ENCODE peak calls at places on chromosomes 4 and X, in six cellular contexts. R is K562, L is HepG2, D is HCT116, X is H1, V is GM12878. P is an unnamed sample.

GRCh38 chrX:40314070-40314469 is 216.3 kb upstream of the BCOR start:
- DNase-seq in D (no peak), L (no peak), V (no peak), X (no peak), R (peak), P (no peak)

GRCh38 chr4:101114936-101115372 is 232.4 kb downstream of the PPP3CA start:
- DNase-seq in R (no peak), X (peak), L (peak), V (no peak), D (peak), P (peak)

GRCh38 chrX:73268463-73268862 is 53.8 kb upstream of the NAP1L2 start:
- DNase-seq in L (no peak), R (no peak), D (no peak), X (no peak), V (no peak), P (peak)

GRCh38 chr4:145168578-145169187 is 11.7 kb downstream of the OTUD4 start:
- DNase-seq in X (no peak), D (no peak), V (no peak), R (no peak), L (no peak), P (no peak)

GRCh38 chrX:14729058-14729457 is 143.8 kb downstream of the FANCB start:
- DNase-seq in L (no peak), V (no peak), R (no peak), D (no peak), X (no peak), P (no peak)

GRCh38 chr4:116099596-116099995 is 985.8 kb downstream of the TRAM1L1 start:
- DNase-seq in V (no peak), R (no peak), D (no peak), X (no peak), L (no peak), P (no peak)

GRCh38 chr4:124065941-124066340 is 646.6 kb downstream of the ANKRD50 start:
- DNase-seq in X (no peak), D (no peak), V (no peak), R (no peak), L (no peak), P (no peak)

GRCh38 chrX:7462110-7462509 is 314.2 kb upstream of the PUDP start:
- DNase-seq in D (no peak), R (no peak), V (no peak), L (no peak), X (peak), P (no peak)

GRCh38 chrX:7985568-7985967 is 58.4 kb upstream of the PNPLA4 start:
- DNase-seq in L (no peak), X (no peak), V (no peak), D (no peak), R (no peak), P (no peak)

GRCh38 chr4:149120331-149121014 is 678.3 kb upstream of the NR3C2 start:
- DNase-seq in R (no peak), L (no peak), V (no peak), D (no peak), X (no peak), P (no peak)

GRCh38 chr4:122996350-122996749 is 74.0 kb upstream of the NUDT6 start:
- DNase-seq in V (no peak), D (no peak), X (no peak), R (no peak), L (no peak), P (no peak)

GRCh38 chr4:81467672-81467964 is 4.1 kb downstream of the RASGEF1B start:
- DNase-seq in V (no peak), R (no peak), X (no peak), D (no peak), L (no peak), P (no peak)

GRCh38 chr4:81469774-81470455 is 1.8 kb downstream of the RASGEF1B start:
- DNase-seq in L (no peak), D (no peak), R (no peak), X (no peak), V (no peak), P (no peak)

GRCh38 chr4:81470456-81471327 is 1.0 kb downstream of the RASGEF1B start:
- DNase-seq in L (no peak), V (no peak), R (no peak), D (no peak), X (no peak), P (no peak)

GRCh38 chr4:81466841-81467671 is 4.7 kb downstream of the RASGEF1B start:
- DNase-seq in D (peak), X (no peak), V (peak), R (peak), L (peak), P (no peak)

DNA sequence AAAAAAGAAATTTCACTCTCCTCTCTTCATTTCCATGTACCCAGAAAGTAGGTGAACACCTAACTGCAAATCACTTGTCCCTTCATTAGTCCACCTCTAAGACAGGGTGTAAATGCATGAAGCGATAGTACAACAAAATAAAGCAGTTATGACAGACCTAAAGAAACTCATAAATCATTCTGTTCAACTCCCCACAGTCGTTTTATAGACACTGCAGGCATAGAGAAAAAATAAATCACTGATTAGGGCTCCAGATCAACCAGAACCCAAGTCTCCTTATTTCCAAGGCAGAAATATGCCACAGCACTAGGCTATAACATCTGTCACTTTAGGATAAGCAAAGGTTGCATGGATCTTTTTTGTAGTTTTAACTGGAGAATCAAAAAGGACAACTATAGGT is 3.0 kb downstream of the RASGEF1B start:
- DNase-seq in V (no peak), D (no peak), X (no peak), R (no peak), L (no peak), P (no peak)
- H3K4me3 ChIP-seq in V (no peak), D (no peak), X (no peak), R (no peak), L (no peak), P (no peak)

GRCh38 chr4:2154215-2154614 is 87.7 kb downstream of the HAUS3 start:
- DNase-seq in X (no peak), L (no peak), R (no peak), V (no peak), D (no peak), P (no peak)
- TF ChIP-seq ZNF274 in X (no peak), L (no peak), R (no peak), V (no peak), D (no peak), P (no peak)

GRCh38 chr4:2901186-2901585 is 57.5 kb downstream of the ADD1 start:
- DNase-seq in X (no peak), D (no peak), V (no peak), L (no peak), R (no peak), P (no peak)
- H3K4me3 ChIP-seq in X (no peak), D (no peak), V (no peak), L (no peak), R (no peak), P (no peak)

GRCh38 chr4:102560743-102561341 is 59.7 kb downstream of the NFKB1 start:
- DNase-seq in R (peak), V (no peak), D (no peak), X (no peak), L (no peak), P (no peak)

GRCh38 chr4:102566426-102566825 is 65.3 kb downstream of the NFKB1 start:
- DNase-seq in R (no peak), L (no peak), X (no peak), V (no peak), D (no peak), P (no peak)

GRCh38 chr4:102562995-102563394 is 61.8 kb downstream of the NFKB1 start:
- DNase-seq in X (no peak), D (no peak), L (no peak), V (no peak), R (no peak), P (no peak)

GRCh38 chr4:102560115-102560514 is 59.0 kb downstream of the NFKB1 start:
- DNase-seq in L (no peak), D (no peak), X (no peak), V (no peak), R (no peak), P (no peak)

GRCh38 chr4:102564399-102564921 is 63.3 kb downstream of the NFKB1 start:
- DNase-seq in R (no peak), V (peak), L (no peak), D (no peak), X (no peak), P (no peak)
- TF ChIP-seq ZNF274 in R (no peak), V (no peak), L (no peak), D (no peak), X (no peak), P (no peak)

DNA sequence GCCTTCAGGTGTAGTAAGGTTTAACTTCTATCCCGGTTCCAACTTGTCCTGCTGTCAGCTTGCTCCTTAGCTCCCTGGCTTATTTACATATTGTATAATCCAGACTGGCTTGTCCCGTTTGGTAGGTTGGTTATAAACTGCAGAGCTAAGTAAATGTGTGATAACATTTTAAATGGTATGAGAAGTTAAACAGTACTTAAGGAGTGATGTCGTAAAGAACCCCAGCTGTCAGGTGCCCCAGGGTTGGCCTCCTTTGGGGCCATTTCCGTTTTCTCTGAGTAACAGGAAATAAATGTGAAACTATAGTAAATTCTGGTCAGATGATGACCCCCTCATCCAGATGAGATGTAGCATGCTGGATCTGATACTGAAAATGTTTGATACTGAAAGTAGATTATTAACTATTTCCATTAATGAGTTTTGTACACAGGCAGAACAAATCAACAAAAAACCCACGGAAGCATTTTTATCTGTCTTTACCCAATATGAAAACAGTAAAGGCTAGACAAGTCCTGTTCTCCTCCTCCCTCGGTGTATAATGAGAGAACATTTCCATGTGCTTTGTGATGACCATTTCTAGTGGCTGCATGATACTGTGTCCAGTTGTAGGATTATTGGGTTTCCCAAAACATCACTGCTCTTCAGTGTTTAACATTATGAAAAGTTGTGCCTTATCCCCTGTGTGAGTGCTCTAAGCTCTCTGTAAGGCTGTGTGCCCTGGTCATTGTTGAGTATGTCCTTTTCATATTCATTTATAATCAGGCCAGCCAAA is 22.4 kb downstream of the GAB1 start:
- DNase-seq in D (no peak), R (peak), L (no peak), V (no peak), X (no peak), P (no peak)
- H3K4me3 ChIP-seq in D (no peak), R (no peak), L (no peak), V (no peak), X (no peak), P (no peak)

GRCh38 chr4:151481813-151482212 is 72.8 kb downstream of the FHIP1A start:
- DNase-seq in V (no peak), L (peak), D (no peak), X (no peak), R (no peak), P (no peak)

GRCh38 chr4:151486166-151486565 is 77.2 kb downstream of the FHIP1A start:
- DNase-seq in D (no peak), L (no peak), R (no peak), V (no peak), X (no peak), P (no peak)

GRCh38 chr4:151485541-151486131 is 76.7 kb downstream of the FHIP1A start:
- DNase-seq in D (no peak), V (no peak), L (no peak), X (no peak), R (no peak), P (peak)

GRCh38 chr4:151488968-151489367 is 80.0 kb downstream of the FHIP1A start:
- DNase-seq in D (no peak), L (no peak), R (no peak), X (no peak), V (no peak), P (no peak)

DNA sequence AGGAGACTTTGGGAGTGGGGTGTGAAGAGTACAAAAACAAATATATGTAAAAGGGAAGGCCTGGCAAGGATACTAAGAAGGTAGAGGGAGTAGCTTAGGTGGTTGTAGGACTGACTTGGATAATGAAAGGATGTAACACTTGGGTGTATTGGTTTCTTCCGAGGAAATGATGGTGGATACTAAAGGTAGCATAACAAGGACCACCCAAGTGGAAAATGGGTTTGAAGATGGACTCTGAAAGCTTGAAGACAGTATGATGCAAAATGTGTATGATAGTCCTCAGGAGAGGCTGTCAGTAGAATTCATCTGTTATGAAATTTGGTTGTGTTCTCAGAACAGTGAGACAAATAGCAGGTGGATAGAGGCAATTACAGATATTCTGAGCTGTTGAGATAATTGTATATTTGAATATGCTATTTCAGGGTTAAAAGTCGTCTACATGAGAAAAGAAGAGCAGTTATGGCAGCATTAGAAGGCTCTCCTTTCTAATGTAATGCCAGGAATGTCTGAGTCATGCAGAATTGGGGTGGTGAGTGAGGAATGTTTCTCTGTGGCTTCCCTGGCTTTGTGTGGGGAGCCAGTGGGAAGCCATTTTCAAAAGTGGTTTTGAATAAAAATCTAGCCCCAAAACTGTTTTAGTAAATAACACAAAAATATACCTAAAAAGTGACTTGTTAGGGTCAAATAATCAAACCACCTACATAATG is 75.6 kb downstream of the FHIP1A start:
- DNase-seq in X (peak), D (peak), L (peak), V (no peak), R (no peak), P (peak)
- TF ChIP-seq ZNF274 in X (no peak), D (no peak), L (no peak), V (no peak), R (no peak), P (no peak)

GRCh38 chr4:113976937-113977855 is 2.3 kb downstream of the ARSJ start:
- DNase-seq in R (no peak), V (no peak), L (no peak), X (no peak), D (no peak), P (no peak)
- H3K4me3 ChIP-seq in R (no peak), V (no peak), L (no peak), X (no peak), D (no peak), P (no peak)

P was measured in NT2/D1.